ENCODE peak calls at places on chromosomes 6 and 20, in four cellular contexts. L is uterus, E is fibroblast of the aortic adventitia, B is right atrium auricular region. Y is an unnamed sample.

GRCh38 chr6:161242779-161243693 is 30.8 kb downstream of the AGPAT4 start:
- DNase-seq in L (no peak), E (peak), B (peak), Y (peak)

GRCh38 chr6:148873868-148874267 is 127.0 kb downstream of the UST start:
- DNase-seq in L (no peak), E (no peak), B (no peak), Y (no peak)

GRCh38 chr6:30044630-30045029 is 16.4 kb upstream of the POLR1H start:
- DNase-seq in L (no peak), E (peak), B (no peak), Y (peak)

GRCh38 chr20:7712661-7713060 is 227.6 kb downstream of the HAO1 start:
- DNase-seq in L (no peak), E (no peak), B (no peak), Y (no peak)

GRCh38 chr6:45657243-45657642 is 279.5 kb upstream of the SUPT3H start:
- DNase-seq in L (no peak), E (peak), B (no peak), Y (peak)

GRCh38 chr6:65538644-65539043 is 168.4 kb downstream of the EYS start:
- DNase-seq in L (no peak), E (no peak), B (no peak), Y (no peak)

GRCh38 chr6:51350308-51350904 is 531.7 kb downstream of the TFAP2B start:
- DNase-seq in L (no peak), E (peak), B (no peak), Y (peak)

GRCh38 chr20:20327756-20328155 is 40.1 kb upstream of the INSM1 start:
- DNase-seq in L (no peak), E (no peak), B (no peak), Y (no peak)

GRCh38 chr6:149405823-149406765 is 6.0 kb downstream of the SUMO4 start:
- DNase-seq in L (no peak), E (peak), B (no peak), Y (peak)

GRCh38 chr6:113464959-113465358 is 392.2 kb upstream of the MARCKS start:
- DNase-seq in L (no peak), E (peak), B (no peak), Y (peak)

GRCh38 chr6:156593893-156594292 is 183.3 kb upstream of the ARID1B start:
- DNase-seq in L (no peak), E (no peak), B (no peak), Y (no peak)

GRCh38 chr6:119269266-119270103 is 80.1 kb downstream of the MAN1A1 start:
- DNase-seq in L (no peak), E (no peak), B (no peak), Y (no peak)

GRCh38 chr20:9126527-9126926 is 57.6 kb downstream of the PLCB4 start:
- DNase-seq in L (no peak), E (no peak), B (no peak), Y (no peak)

GRCh38 chr6:13355043-13355945 is 27.0 kb upstream of the TBC1D7 start:
- DNase-seq in L (no peak), E (peak), B (no peak), Y (peak)

GRCh38 chr6:22363166-22363965 is 66.5 kb upstream of the PRL start:
- DNase-seq in L (no peak), E (peak), B (no peak), Y (no peak)

GRCh38 chr6:160412993-160413392 is 64.8 kb downstream of the SLC22A3 start:
- DNase-seq in L (no peak), E (no peak), B (no peak), Y (no peak)

GRCh38 chr20:50649587-50649986 is 41.8 kb downstream of the RIPOR3 start:
- DNase-seq in L (no peak), E (no peak), B (no peak), Y (no peak)

GRCh38 chr6:103895136-103895535 is 964.6 kb downstream of the HACE1 start:
- DNase-seq in L (no peak), E (no peak), B (no peak), Y (no peak)

GRCh38 chr6:151160869-151161268 is 78.9 kb upstream of the AKAP12 start:
- DNase-seq in L (no peak), E (no peak), B (no peak), Y (no peak)

GRCh38 chr6:151590742-151591141 is 96.9 kb downstream of the CCDC170 start:
- DNase-seq in L (no peak), E (no peak), B (no peak), Y (no peak)

GRCh38 chr6:90369024-90369519 is 72.4 kb upstream of the BACH2 start:
- DNase-seq in L (peak), E (peak), B (peak), Y (peak)

GRCh38 chr6:133701633-133702331 is 187.1 kb upstream of the TCF21 start:
- DNase-seq in L (no peak), E (peak), B (peak), Y (no peak)

GRCh38 chr20:62555642-62556420 is 80.0 kb upstream of the GATA5 start:
- DNase-seq in L (no peak), E (no peak), B (no peak), Y (no peak)

GRCh38 chr6:57305112-57305511 is 12.3 kb upstream of the PRIM2 start:
- DNase-seq in L (peak), E (peak), B (no peak), Y (peak)

GRCh38 chr6:105769987-105770386 is 316.1 kb upstream of the PRDM1 start:
- DNase-seq in L (no peak), E (peak), B (no peak), Y (peak)

GRCh38 chr20:48808382-48809034 is 19.3 kb downstream of the PREX1 start:
- DNase-seq in L (no peak), E (no peak), B (no peak), Y (no peak)

GRCh38 chr6:113540491-113540890 is 316.7 kb upstream of the MARCKS start:
- DNase-seq in L (no peak), E (peak), B (no peak), Y (peak)

GRCh38 chr6:43949451-43950110 is 177.7 kb downstream of the MRPL14 start:
- DNase-seq in L (no peak), E (no peak), B (no peak), Y (peak)

GRCh38 chr6:133956413-133957049 is 3.5 kb downstream of the TBPL1 start:
- DNase-seq in L (no peak), E (no peak), B (no peak), Y (no peak)

GRCh38 chr20:50278684-50279531 is 88.3 kb downstream of the CEBPB start:
- DNase-seq in L (peak), E (peak), B (peak), Y (peak)

GRCh38 chr6:45350186-45350585 is 22.1 kb downstream of the RUNX2 start:
- DNase-seq in L (no peak), E (peak), B (no peak), Y (no peak)

GRCh38 chr6:165266236-165267025 is 43.0 kb downstream of the C6orf118 start:
- DNase-seq in L (no peak), E (no peak), B (no peak), Y (no peak)

GRCh38 chr6:12545837-12546658 is 170.5 kb upstream of the PHACTR1 start:
- DNase-seq in L (no peak), E (peak), B (no peak), Y (peak)

GRCh38 chr6:11950109-11950508 is 62.0 kb upstream of the HIVEP1 start:
- DNase-seq in L (no peak), E (no peak), B (no peak), Y (peak)

GRCh38 chr6:55941713-55942112 is 66.3 kb upstream of the BMP5 start:
- DNase-seq in L (no peak), E (peak), B (no peak), Y (no peak)

GRCh38 chr6:136408205-136408604 is 118.6 kb upstream of the BCLAF1 start:
- DNase-seq in L (no peak), E (peak), B (no peak), Y (peak)

GRCh38 chr6:148177589-148178233 is 164.9 kb upstream of the SASH1 start:
- DNase-seq in L (peak), E (peak), B (peak), Y (peak)

GRCh38 chr6:151078655-151079054 is 161.1 kb upstream of the AKAP12 start:
- DNase-seq in L (no peak), E (no peak), B (peak), Y (no peak)

GRCh38 chr6:33860706-33861474 is 57.1 kb upstream of the MLN start:
- DNase-seq in L (no peak), E (peak), B (no peak), Y (peak)

GRCh38 chr20:46361386-46361785 is 45.0 kb downstream of the ELMO2 start:
- DNase-seq in L (no peak), E (no peak), B (no peak), Y (no peak)
- H3K4me3 ChIP-seq in L (no peak), E (no peak), B (no peak), Y (no peak)

GRCh38 chr6:3371222-3371949 is 85.5 kb downstream of the SLC22A23 start:
- DNase-seq in L (no peak), E (no peak), B (no peak), Y (no peak)

GRCh38 chr6:3370361-3371221 is 86.3 kb downstream of the SLC22A23 start:
- DNase-seq in L (no peak), E (no peak), B (no peak), Y (no peak)

GRCh38 chr6:3373597-3374203 is 83.2 kb downstream of the SLC22A23 start:
- DNase-seq in L (no peak), E (no peak), B (no peak), Y (no peak)

GRCh38 chr6:3372912-3373554 is 83.8 kb downstream of the SLC22A23 start:
- DNase-seq in L (no peak), E (no peak), B (no peak), Y (no peak)

DNA sequence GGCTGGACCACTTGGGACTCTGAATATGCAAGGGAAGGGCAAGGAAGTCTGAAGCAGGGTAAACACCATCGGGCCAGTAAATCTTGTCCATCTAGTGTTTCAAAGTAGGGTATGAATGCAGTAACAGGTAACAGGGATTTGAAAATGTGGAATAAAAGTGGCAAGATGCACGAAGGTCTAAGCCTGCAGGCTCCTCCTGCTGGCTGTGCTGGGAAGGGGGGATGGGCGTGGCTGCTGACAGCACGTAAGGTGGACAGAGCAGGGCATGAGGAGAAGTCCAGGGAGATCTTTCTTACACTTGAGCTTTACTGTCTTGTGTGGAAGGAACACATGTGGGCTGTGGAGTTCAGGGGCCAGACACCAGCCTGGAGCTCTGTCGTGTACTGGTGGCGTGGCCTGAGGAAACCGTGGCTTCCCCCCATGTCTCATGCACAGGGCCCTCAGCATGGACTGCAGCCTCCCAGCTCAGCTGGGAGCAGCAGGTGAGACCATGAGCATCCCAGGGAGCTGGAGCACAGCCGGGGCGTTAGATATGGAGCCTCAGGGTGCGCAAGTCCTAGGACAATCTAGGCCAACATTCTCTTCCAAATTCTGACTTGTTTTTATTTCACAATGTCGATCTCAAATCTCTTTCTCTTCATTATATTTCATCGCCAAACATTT is 84.5 kb downstream of the SLC22A23 start:
- DNase-seq in L (no peak), E (no peak), B (no peak), Y (no peak)
- TF ChIP-seq CTCF in L (no peak), E (no peak), B (no peak), Y (no peak)

GRCh38 chr6:107331409-107332386 is 127.7 kb downstream of the PDSS2 start:
- DNase-seq in L (no peak), E (no peak), B (no peak), Y (no peak)

GRCh38 chr6:107328081-107328480 is 131.3 kb downstream of the PDSS2 start:
- DNase-seq in L (no peak), E (no peak), B (no peak), Y (no peak)

GRCh38 chr6:107329063-107329462 is 130.3 kb downstream of the PDSS2 start:
- DNase-seq in L (no peak), E (no peak), B (no peak), Y (no peak)

GRCh38 chr6:107333491-107333890 is 125.9 kb downstream of the PDSS2 start:
- DNase-seq in L (no peak), E (no peak), B (no peak), Y (no peak)

DNA sequence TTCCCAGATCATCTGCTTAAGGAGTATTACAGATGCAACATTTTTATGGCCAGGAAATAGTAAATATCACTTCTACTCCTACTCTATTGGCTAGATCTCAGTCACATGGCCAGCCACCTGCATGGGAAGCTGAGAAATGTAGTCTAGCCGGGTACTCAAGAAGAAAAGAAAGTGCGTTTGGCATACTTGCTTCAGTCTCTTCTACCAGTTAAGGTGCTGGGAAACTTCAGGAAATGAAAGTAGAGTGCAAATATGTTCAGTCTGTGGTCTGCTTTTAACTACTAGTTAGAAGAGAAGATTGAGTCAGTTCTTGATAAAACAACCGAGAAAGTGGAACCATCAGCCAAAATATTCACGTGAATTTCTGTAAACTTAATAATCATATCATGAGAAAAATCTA is 129.2 kb downstream of the PDSS2 start:
- DNase-seq in L (no peak), E (no peak), B (no peak), Y (no peak)
- H3K4me3 ChIP-seq in L (no peak), E (no peak), B (no peak), Y (no peak)

GRCh38 chr6:137416376-137417109 is 77.7 kb downstream of the OLIG3 start:
- DNase-seq in L (no peak), E (peak), B (peak), Y (peak)

GRCh38 chr6:137413482-137413881 is 80.7 kb downstream of the OLIG3 start:
- DNase-seq in L (no peak), E (no peak), B (no peak), Y (no peak)

GRCh38 chr6:137414599-137414998 is 79.6 kb downstream of the OLIG3 start:
- DNase-seq in L (no peak), E (no peak), B (no peak), Y (no peak)

GRCh38 chr6:137415834-137416190 is 78.4 kb downstream of the OLIG3 start:
- DNase-seq in L (no peak), E (no peak), B (no peak), Y (no peak)

GRCh38 chr6:137415127-137415833 is 78.9 kb downstream of the OLIG3 start:
- DNase-seq in L (peak), E (peak), B (peak), Y (peak)
- TF ChIP-seq CTCF in L (peak), E (peak), B (no peak), Y (peak)

GRCh38 chr20:32535953-32536823 is 48.9 kb downstream of the NOL4L start:
- DNase-seq in L (no peak), E (no peak), B (no peak), Y (no peak)

GRCh38 chr20:32537657-32538525 is 47.2 kb downstream of the NOL4L start:
- DNase-seq in L (no peak), E (no peak), B (no peak), Y (no peak)

GRCh38 chr20:32535316-32535952 is 49.7 kb downstream of the NOL4L start:
- DNase-seq in L (no peak), E (no peak), B (no peak), Y (no peak)

GRCh38 chr20:32538526-32538918 is 46.6 kb downstream of the NOL4L start:
- DNase-seq in L (no peak), E (peak), B (no peak), Y (no peak)

DNA sequence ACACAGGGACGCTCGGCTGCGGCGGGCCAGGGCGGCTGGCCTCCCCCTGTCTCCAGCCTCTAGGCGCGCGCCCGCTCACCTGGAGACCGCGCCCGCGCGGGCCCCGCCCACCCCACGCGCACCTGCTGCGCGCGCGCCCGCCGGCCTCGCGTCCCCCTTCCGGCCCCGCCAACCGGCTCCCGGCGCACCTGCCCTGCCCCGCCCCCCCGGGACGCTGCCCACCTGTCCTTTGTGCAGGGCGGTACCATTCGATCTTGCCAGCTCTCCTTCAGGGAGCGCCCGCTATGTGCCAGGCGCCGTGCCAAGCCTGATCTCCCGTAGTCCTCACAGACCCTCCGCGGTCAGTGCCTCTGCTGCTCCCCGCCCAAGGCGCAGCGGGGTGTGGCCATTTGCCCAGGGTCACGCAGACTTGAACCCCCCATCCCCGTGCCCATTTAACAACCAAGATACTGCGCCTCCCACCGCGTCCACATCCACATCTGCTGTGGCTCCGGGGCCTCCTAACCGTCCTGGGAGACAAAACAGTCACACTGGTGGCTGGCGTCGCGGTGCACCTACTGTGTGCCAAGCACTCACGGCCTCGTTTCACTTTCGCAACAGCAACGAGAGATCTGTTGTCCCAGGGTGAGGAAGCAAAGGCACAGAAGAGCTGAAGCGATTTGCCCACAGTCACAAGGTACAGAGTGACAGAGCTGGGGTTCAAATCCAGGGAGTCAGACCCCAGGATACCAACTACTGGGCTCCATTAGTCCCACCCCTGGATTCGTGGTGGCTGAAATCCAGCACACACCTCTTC is 48.1 kb downstream of the NOL4L start:
- DNase-seq in L (no peak), E (no peak), B (no peak), Y (no peak)
- H3K4me3 ChIP-seq in L (peak), E (peak), B (peak), Y (peak)

Y was measured in AG10803.